ENCODE peak calls at places on chromosomes 5 and 9, in ten cellular contexts. S, U, O, F, L, K, J, T, R and X are unnamed samples.

GRCh38 chr5:180688326-180689070 is 39.1 kb upstream of the FLT4 start:
- DNase-seq in S (no peak), U (no peak), O (no peak), F (no peak), L (no peak), K (no peak), J (no peak), T (no peak), R (no peak), X (no peak)

GRCh38 chr9:37966443-37967271 is 62.7 kb upstream of the SLC25A51 start:
- DNase-seq in S (no peak), U (peak), O (peak), F (no peak), L (no peak), K (no peak), J (peak), T (no peak), R (no peak), X (peak)

GRCh38 chr5:134063421-134063820 is 51.1 kb upstream of the TCF7 start:
- DNase-seq in S (no peak), U (no peak), O (peak), F (no peak), L (no peak), K (peak), J (no peak), T (no peak), R (no peak), X (no peak)

GRCh38 chr9:126788631-126789349 is 16.1 kb upstream of the ZBTB43 start:
- DNase-seq in S (no peak), U (no peak), O (no peak), F (no peak), L (no peak), K (no peak), J (no peak), T (no peak), R (no peak), X (no peak)

GRCh38 chr5:100667021-100667671 is 132.0 kb downstream of the FAM174A start:
- DNase-seq in S (no peak), U (no peak), O (no peak), F (no peak), L (no peak), K (no peak), J (no peak), T (peak), R (no peak), X (no peak)

GRCh38 chr5:134133213-134133994 is 18.9 kb downstream of the TCF7 start:
- DNase-seq in S (no peak), U (no peak), O (peak), F (no peak), L (no peak), K (no peak), J (no peak), T (no peak), R (peak), X (no peak)

GRCh38 chr5:71703941-71704340 is 15.1 kb upstream of the CARTPT start:
- DNase-seq in S (no peak), U (no peak), O (no peak), F (no peak), L (no peak), K (no peak), J (no peak), T (no peak), R (no peak), X (no peak)

GRCh38 chr9:120875954-120876841 is 790 bp downstream of the PHF19 start:
- DNase-seq in S (peak), U (peak), O (peak), F (peak), L (peak), K (peak), J (peak), T (peak), R (peak), X (peak)

GRCh38 chr9:120397453-120397852 is 182.5 kb downstream of the CDK5RAP2 start:
- DNase-seq in S (no peak), U (no peak), O (no peak), F (no peak), L (no peak), K (no peak), J (no peak), T (no peak), R (no peak), X (no peak)

GRCh38 chr5:1222621-1223277 is 2.4 kb upstream of the SLC6A18 start:
- DNase-seq in S (no peak), U (no peak), O (no peak), F (no peak), L (no peak), K (no peak), J (no peak), T (no peak), R (no peak), X (no peak)

GRCh38 chr5:4189317-4189716 is 593.7 kb downstream of the IRX1 start:
- DNase-seq in S (no peak), U (no peak), O (no peak), F (no peak), L (peak), K (no peak), J (no peak), T (no peak), R (no peak), X (no peak)

GRCh38 chr5:180136661-180137381 is 65.3 kb upstream of the RNF130 start:
- DNase-seq in S (no peak), U (no peak), O (peak), F (no peak), L (no peak), K (no peak), J (no peak), T (no peak), R (no peak), X (no peak)

GRCh38 chr9:92749071-92749933 is 15.3 kb downstream of the BICD2 start:
- DNase-seq in S (peak), U (no peak), O (peak), F (peak), L (no peak), K (no peak), J (peak), T (no peak), R (no peak), X (peak)

GRCh38 chr5:12316812-12317211 is 412.6 kb upstream of the CTNND2 start:
- DNase-seq in S (no peak), U (no peak), O (no peak), F (no peak), L (no peak), K (no peak), J (no peak), T (no peak), R (no peak), X (no peak)

GRCh38 chr5:179325296-179326031 is 19.8 kb downstream of the ADAMTS2 start:
- DNase-seq in S (no peak), U (no peak), O (peak), F (no peak), L (no peak), K (no peak), J (no peak), T (no peak), R (no peak), X (no peak)

GRCh38 chr5:5995819-5996218 is 382.5 kb downstream of the MED10 start:
- DNase-seq in S (no peak), U (no peak), O (no peak), F (no peak), L (no peak), K (no peak), J (no peak), T (no peak), R (no peak), X (no peak)

GRCh38 chr9:77896269-77897245 is 135.1 kb downstream of the GNAQ start:
- DNase-seq in S (peak), U (no peak), O (no peak), F (peak), L (no peak), K (no peak), J (peak), T (no peak), R (no peak), X (peak)